ENCODE peak calls at places on chromosomes 2 and 18, in eight cellular contexts. B is SK-N-SH, R is B cell, N is upper lobe of right lung, O is HEK293T, J is uterus, T is T-helper 9 cell, Z is RPMI7951. P is an unnamed sample.

GRCh38 chr2:42138163-42139016 is 30.8 kb upstream of the EML4 start:
- DNase-seq in B (no peak), R (no peak), N (no peak), O (no peak), J (no peak), T (no peak), Z (peak), P (peak)

GRCh38 chr18:79507546-79508480 is 112.1 kb downstream of the NFATC1 start:
- DNase-seq in B (no peak), R (peak), N (peak), O (no peak), J (peak), T (no peak), Z (no peak), P (peak)

GRCh38 chr2:113894156-113894743 is 4.4 kb downstream of the ACTR3 start:
- DNase-seq in B (no peak), R (no peak), N (no peak), O (no peak), J (no peak), T (no peak), Z (peak), P (no peak)

GRCh38 chr2:110166246-110166645 is 38.6 kb downstream of the NPHP1 start:
- DNase-seq in B (no peak), R (no peak), N (no peak), O (no peak), J (no peak), T (no peak), Z (no peak), P (no peak)

GRCh38 chr2:100208375-100208774 is 66.0 kb upstream of the AFF3 start:
- DNase-seq in B (peak), R (no peak), N (no peak), O (no peak), J (no peak), T (no peak), Z (peak), P (no peak)

GRCh38 chr2:169363570-169364150 is 1.3 kb upstream of the LRP2 start:
- DNase-seq in B (peak), R (no peak), N (peak), O (peak), J (no peak), T (peak), Z (no peak), P (no peak)

GRCh38 chr2:72570401-72570800 is 255.4 kb downstream of the EXOC6B start:
- DNase-seq in B (no peak), R (no peak), N (no peak), O (no peak), J (no peak), T (no peak), Z (no peak), P (no peak)

GRCh38 chr2:39541011-39541930 is 104.2 kb upstream of the MAP4K3 start:
- DNase-seq in B (no peak), R (no peak), N (no peak), O (no peak), J (no peak), T (no peak), Z (no peak), P (no peak)

GRCh38 chr2:15142069-15142689 is 419.0 kb downstream of the NBAS start:
- DNase-seq in B (no peak), R (peak), N (no peak), O (no peak), J (no peak), T (peak), Z (peak), P (no peak)

GRCh38 chr2:229489016-229489415 is 217.9 kb upstream of the PID1 start:
- DNase-seq in B (peak), R (no peak), N (no peak), O (no peak), J (no peak), T (no peak), Z (peak), P (no peak)

GRCh38 chr2:129892773-129893172 is 86.7 kb upstream of the RAB6C start:
- DNase-seq in B (no peak), R (no peak), N (peak), O (no peak), J (no peak), T (no peak), Z (no peak), P (no peak)

GRCh38 chr18:75343389-75343788 is 84.1 kb downstream of the SMIM21 start:
- DNase-seq in B (no peak), R (no peak), N (no peak), O (no peak), J (no peak), T (no peak), Z (no peak), P (no peak)

P was measured in ureter.